ENCODE peak calls at places on chromosomes 5 and 9, in nine cellular contexts. One of them, this sample, is unnamed. For H3K27me3, the result is how much of the 10 kb centered on the place peaks cover.

GRCh38 chr9:89410709-89411111 is 87.2 kb downstream of the SEMA4D start:
- DNase-seq in brain microvascular endothelial cell: no peak
- DNase-seq in CD8-positive, alpha-beta memory T cell: no peak
- DNase-seq in sigmoid colon: no peak
- DNase-seq in aorta: no peak
- DNase-seq in bronchial epithelial cell: no peak
- DNase-seq in CD4-positive, alpha-beta T cell: no peak
- DNase-seq in lung: no peak
- DNase-seq in CD4-positive, alpha-beta memory T cell: peak
- DNase-seq in this sample: no peak

GRCh38 chr9:70533492-70533891 is 119.0 kb upstream of the KLF9 start:
- DNase-seq in brain microvascular endothelial cell: no peak
- DNase-seq in CD8-positive, alpha-beta memory T cell: no peak
- DNase-seq in sigmoid colon: no peak
- DNase-seq in aorta: no peak
- DNase-seq in bronchial epithelial cell: no peak
- DNase-seq in CD4-positive, alpha-beta T cell: no peak
- DNase-seq in lung: no peak
- DNase-seq in CD4-positive, alpha-beta memory T cell: no peak
- DNase-seq in this sample: peak

GRCh38 chr9:95433096-95433852 is 83.5 kb downstream of the PTCH1 start:
- DNase-seq in brain microvascular endothelial cell: no peak
- DNase-seq in CD8-positive, alpha-beta memory T cell: no peak
- DNase-seq in sigmoid colon: no peak
- DNase-seq in aorta: no peak
- DNase-seq in bronchial epithelial cell: no peak
- DNase-seq in CD4-positive, alpha-beta T cell: no peak
- DNase-seq in lung: no peak
- DNase-seq in CD4-positive, alpha-beta memory T cell: no peak
- DNase-seq in this sample: no peak

GRCh38 chr9:17775646-17776045 is 196.8 kb downstream of the SH3GL2 start:
- DNase-seq in brain microvascular endothelial cell: no peak
- DNase-seq in CD8-positive, alpha-beta memory T cell: no peak
- DNase-seq in sigmoid colon: no peak
- DNase-seq in aorta: no peak
- DNase-seq in bronchial epithelial cell: no peak
- DNase-seq in CD4-positive, alpha-beta T cell: no peak
- DNase-seq in lung: no peak
- DNase-seq in CD4-positive, alpha-beta memory T cell: no peak
- DNase-seq in this sample: no peak

GRCh38 chr5:57495285-57495684 is 12.7 kb upstream of the ACTBL2 start:
- DNase-seq in brain microvascular endothelial cell: no peak
- DNase-seq in CD8-positive, alpha-beta memory T cell: no peak
- DNase-seq in sigmoid colon: no peak
- DNase-seq in aorta: no peak
- DNase-seq in bronchial epithelial cell: no peak
- DNase-seq in CD4-positive, alpha-beta T cell: no peak
- DNase-seq in lung: no peak
- DNase-seq in CD4-positive, alpha-beta memory T cell: peak
- DNase-seq in this sample: peak

GRCh38 chr9:32875242-32875641 is 91.9 kb downstream of the TMEM215 start:
- DNase-seq in brain microvascular endothelial cell: no peak
- DNase-seq in CD8-positive, alpha-beta memory T cell: no peak
- DNase-seq in sigmoid colon: no peak
- DNase-seq in aorta: no peak
- DNase-seq in bronchial epithelial cell: peak
- DNase-seq in CD4-positive, alpha-beta T cell: no peak
- DNase-seq in lung: no peak
- DNase-seq in CD4-positive, alpha-beta memory T cell: no peak
- DNase-seq in this sample: no peak

GRCh38 chr5:147686421-147686820 is 96.1 kb downstream of the JAKMIP2 start:
- DNase-seq in brain microvascular endothelial cell: no peak
- DNase-seq in CD8-positive, alpha-beta memory T cell: no peak
- DNase-seq in sigmoid colon: no peak
- DNase-seq in aorta: no peak
- DNase-seq in bronchial epithelial cell: peak
- DNase-seq in CD4-positive, alpha-beta T cell: no peak
- DNase-seq in lung: no peak
- DNase-seq in CD4-positive, alpha-beta memory T cell: no peak
- DNase-seq in this sample: no peak

GRCh38 chr9:6197330-6197729 is 18.3 kb upstream of the IL33 start:
- DNase-seq in brain microvascular endothelial cell: peak
- DNase-seq in CD8-positive, alpha-beta memory T cell: no peak
- DNase-seq in sigmoid colon: no peak
- DNase-seq in aorta: no peak
- DNase-seq in bronchial epithelial cell: peak
- DNase-seq in CD4-positive, alpha-beta T cell: no peak
- DNase-seq in lung: no peak
- DNase-seq in CD4-positive, alpha-beta memory T cell: no peak
- DNase-seq in this sample: peak

GRCh38 chr5:176446884-176447537 is 1.2 kb upstream of the FAF2 start:
- DNase-seq in brain microvascular endothelial cell: no peak
- DNase-seq in CD8-positive, alpha-beta memory T cell: no peak
- DNase-seq in sigmoid colon: peak
- DNase-seq in aorta: peak
- DNase-seq in bronchial epithelial cell: no peak
- DNase-seq in CD4-positive, alpha-beta T cell: no peak
- DNase-seq in lung: no peak
- DNase-seq in CD4-positive, alpha-beta memory T cell: peak
- DNase-seq in this sample: peak

GRCh38 chr5:76867827-76868693 is 18.2 kb downstream of the S100Z start:
- DNase-seq in brain microvascular endothelial cell: peak
- DNase-seq in CD8-positive, alpha-beta memory T cell: peak
- DNase-seq in sigmoid colon: no peak
- DNase-seq in aorta: peak
- DNase-seq in bronchial epithelial cell: peak
- DNase-seq in CD4-positive, alpha-beta T cell: peak
- DNase-seq in lung: peak
- DNase-seq in CD4-positive, alpha-beta memory T cell: peak
- DNase-seq in this sample: peak

GRCh38 chr9:84154320-84154719 is 173.7 kb downstream of the RMI1 start:
- DNase-seq in brain microvascular endothelial cell: no peak
- DNase-seq in CD8-positive, alpha-beta memory T cell: no peak
- DNase-seq in sigmoid colon: no peak
- DNase-seq in aorta: no peak
- DNase-seq in bronchial epithelial cell: peak
- DNase-seq in CD4-positive, alpha-beta T cell: no peak
- DNase-seq in lung: no peak
- DNase-seq in CD4-positive, alpha-beta memory T cell: no peak
- DNase-seq in this sample: no peak

GRCh38 chr5:127133071-127133470 is 59.8 kb upstream of the C5orf63 start:
- DNase-seq in brain microvascular endothelial cell: no peak
- DNase-seq in CD8-positive, alpha-beta memory T cell: no peak
- DNase-seq in sigmoid colon: no peak
- DNase-seq in aorta: no peak
- DNase-seq in bronchial epithelial cell: no peak
- DNase-seq in CD4-positive, alpha-beta T cell: no peak
- DNase-seq in lung: no peak
- DNase-seq in CD4-positive, alpha-beta memory T cell: no peak
- DNase-seq in this sample: peak

GRCh38 chr9:136086951-136087740 is 7.9 kb downstream of the NACC2 start:
- DNase-seq in brain microvascular endothelial cell: no peak
- DNase-seq in CD8-positive, alpha-beta memory T cell: no peak
- DNase-seq in sigmoid colon: peak
- DNase-seq in aorta: peak
- DNase-seq in bronchial epithelial cell: no peak
- DNase-seq in CD4-positive, alpha-beta T cell: no peak
- DNase-seq in lung: no peak
- DNase-seq in CD4-positive, alpha-beta memory T cell: no peak
- DNase-seq in this sample: no peak

GRCh38 chr9:124010665-124011321 is 775 bp upstream of the LHX2 start:
- DNase-seq in brain microvascular endothelial cell: no peak
- DNase-seq in CD8-positive, alpha-beta memory T cell: no peak
- DNase-seq in sigmoid colon: no peak
- DNase-seq in aorta: no peak
- DNase-seq in bronchial epithelial cell: no peak
- DNase-seq in CD4-positive, alpha-beta T cell: no peak
- DNase-seq in lung: no peak
- DNase-seq in CD4-positive, alpha-beta memory T cell: no peak
- DNase-seq in this sample: no peak

GRCh38 chr9:38622083-38622674 is 1.8 kb upstream of the ANKRD18A start:
- DNase-seq in brain microvascular endothelial cell: no peak
- DNase-seq in CD8-positive, alpha-beta memory T cell: no peak
- DNase-seq in sigmoid colon: no peak
- DNase-seq in aorta: no peak
- DNase-seq in bronchial epithelial cell: no peak
- DNase-seq in CD4-positive, alpha-beta T cell: no peak
- DNase-seq in lung: no peak
- DNase-seq in CD4-positive, alpha-beta memory T cell: peak
- DNase-seq in this sample: no peak

GRCh38 chr5:139388198-139388821 is 1.4 kb downstream of the MZB1 start:
- DNase-seq in brain microvascular endothelial cell: no peak
- DNase-seq in CD8-positive, alpha-beta memory T cell: no peak
- DNase-seq in sigmoid colon: no peak
- DNase-seq in aorta: no peak
- DNase-seq in bronchial epithelial cell: no peak
- DNase-seq in CD4-positive, alpha-beta T cell: no peak
- DNase-seq in lung: no peak
- DNase-seq in CD4-positive, alpha-beta memory T cell: no peak
- DNase-seq in this sample: peak

GRCh38 chr9:89956331-89956730 is 351.5 kb downstream of the GADD45G start:
- DNase-seq in brain microvascular endothelial cell: no peak
- DNase-seq in CD8-positive, alpha-beta memory T cell: no peak
- DNase-seq in sigmoid colon: no peak
- DNase-seq in aorta: no peak
- DNase-seq in bronchial epithelial cell: no peak
- DNase-seq in CD4-positive, alpha-beta T cell: no peak
- DNase-seq in lung: no peak
- DNase-seq in CD4-positive, alpha-beta memory T cell: no peak
- DNase-seq in this sample: no peak

GRCh38 chr5:50440651-50441478 is at the start of gene EMB:
- DNase-seq in brain microvascular endothelial cell: no peak
- DNase-seq in CD8-positive, alpha-beta memory T cell: peak
- DNase-seq in sigmoid colon: peak
- DNase-seq in aorta: peak
- DNase-seq in bronchial epithelial cell: peak
- DNase-seq in CD4-positive, alpha-beta T cell: peak
- DNase-seq in lung: peak
- DNase-seq in CD4-positive, alpha-beta memory T cell: peak
- DNase-seq in this sample: no peak

GRCh38 chr5:56329652-56330051 is 96.5 kb upstream of the ANKRD55 start:
- DNase-seq in brain microvascular endothelial cell: no peak
- DNase-seq in CD8-positive, alpha-beta memory T cell: no peak
- DNase-seq in sigmoid colon: no peak
- DNase-seq in aorta: no peak
- DNase-seq in bronchial epithelial cell: peak
- DNase-seq in CD4-positive, alpha-beta T cell: no peak
- DNase-seq in lung: no peak
- DNase-seq in CD4-positive, alpha-beta memory T cell: no peak
- DNase-seq in this sample: no peak

GRCh38 chr9:99576002-99576401 is 245.7 kb upstream of the NR4A3 start:
- DNase-seq in brain microvascular endothelial cell: no peak
- DNase-seq in CD8-positive, alpha-beta memory T cell: no peak
- DNase-seq in sigmoid colon: no peak
- DNase-seq in aorta: no peak
- DNase-seq in bronchial epithelial cell: no peak
- DNase-seq in CD4-positive, alpha-beta T cell: no peak
- DNase-seq in lung: no peak
- DNase-seq in CD4-positive, alpha-beta memory T cell: no peak
- DNase-seq in this sample: no peak

GRCh38 chr5:36575367-36575781 is 31.0 kb upstream of the SLC1A3 start:
- DNase-seq in brain microvascular endothelial cell: peak
- DNase-seq in CD8-positive, alpha-beta memory T cell: no peak
- DNase-seq in sigmoid colon: no peak
- DNase-seq in aorta: no peak
- DNase-seq in bronchial epithelial cell: peak
- DNase-seq in CD4-positive, alpha-beta T cell: no peak
- DNase-seq in lung: no peak
- DNase-seq in CD4-positive, alpha-beta memory T cell: no peak
- DNase-seq in this sample: peak

GRCh38 chr5:56078675-56079500 is 84.1 kb upstream of the IL6ST start:
- DNase-seq in brain microvascular endothelial cell: no peak
- DNase-seq in CD8-positive, alpha-beta memory T cell: no peak
- DNase-seq in sigmoid colon: peak
- DNase-seq in aorta: peak
- DNase-seq in bronchial epithelial cell: peak
- DNase-seq in CD4-positive, alpha-beta T cell: no peak
- DNase-seq in lung: no peak
- DNase-seq in CD4-positive, alpha-beta memory T cell: no peak
- DNase-seq in this sample: no peak

GRCh38 chr9:132795511-132796303 is 82.4 kb downstream of the AK8 start:
- DNase-seq in brain microvascular endothelial cell: no peak
- DNase-seq in CD8-positive, alpha-beta memory T cell: no peak
- DNase-seq in sigmoid colon: no peak
- DNase-seq in aorta: no peak
- DNase-seq in bronchial epithelial cell: no peak
- DNase-seq in CD4-positive, alpha-beta T cell: no peak
- DNase-seq in lung: no peak
- DNase-seq in CD4-positive, alpha-beta memory T cell: no peak
- DNase-seq in this sample: no peak
- H3K27me3 ChIP-seq in brain microvascular endothelial cell: under half
- H3K27me3 ChIP-seq in CD8-positive, alpha-beta memory T cell: under half
- H3K27me3 ChIP-seq in sigmoid colon: under half
- H3K27me3 ChIP-seq in aorta: under half
- H3K27me3 ChIP-seq in bronchial epithelial cell: under half
- H3K27me3 ChIP-seq in CD4-positive, alpha-beta T cell: under half
- H3K27me3 ChIP-seq in lung: under half
- H3K27me3 ChIP-seq in CD4-positive, alpha-beta memory T cell: under half
- H3K27me3 ChIP-seq in this sample: under half

GRCh38 chr5:93607367-93608258 is 24.6 kb downstream of the NR2F1 start:
- DNase-seq in brain microvascular endothelial cell: peak
- DNase-seq in CD8-positive, alpha-beta memory T cell: no peak
- DNase-seq in sigmoid colon: no peak
- DNase-seq in aorta: no peak
- DNase-seq in bronchial epithelial cell: peak
- DNase-seq in CD4-positive, alpha-beta T cell: no peak
- DNase-seq in lung: no peak
- DNase-seq in CD4-positive, alpha-beta memory T cell: peak
- DNase-seq in this sample: peak
- H3K27me3 ChIP-seq in brain microvascular endothelial cell: under half
- H3K27me3 ChIP-seq in CD8-positive, alpha-beta memory T cell: half or more
- H3K27me3 ChIP-seq in sigmoid colon: half or more
- H3K27me3 ChIP-seq in aorta: under half
- H3K27me3 ChIP-seq in bronchial epithelial cell: under half
- H3K27me3 ChIP-seq in CD4-positive, alpha-beta T cell: half or more
- H3K27me3 ChIP-seq in lung: under half
- H3K27me3 ChIP-seq in CD4-positive, alpha-beta memory T cell: half or more
- H3K27me3 ChIP-seq in this sample: half or more

GRCh38 chr5:107023732-107024131 is 647.0 kb downstream of the EFNA5 start:
- DNase-seq in brain microvascular endothelial cell: no peak
- DNase-seq in CD8-positive, alpha-beta memory T cell: no peak
- DNase-seq in sigmoid colon: no peak
- DNase-seq in aorta: no peak
- DNase-seq in bronchial epithelial cell: peak
- DNase-seq in CD4-positive, alpha-beta T cell: no peak
- DNase-seq in lung: no peak
- DNase-seq in CD4-positive, alpha-beta memory T cell: no peak
- DNase-seq in this sample: peak
- H3K27me3 ChIP-seq in brain microvascular endothelial cell: under half
- H3K27me3 ChIP-seq in CD8-positive, alpha-beta memory T cell: under half
- H3K27me3 ChIP-seq in sigmoid colon: under half
- H3K27me3 ChIP-seq in aorta: under half
- H3K27me3 ChIP-seq in bronchial epithelial cell: under half
- H3K27me3 ChIP-seq in CD4-positive, alpha-beta T cell: under half
- H3K27me3 ChIP-seq in lung: under half
- H3K27me3 ChIP-seq in CD4-positive, alpha-beta memory T cell: under half
- H3K27me3 ChIP-seq in this sample: under half

DNA sequence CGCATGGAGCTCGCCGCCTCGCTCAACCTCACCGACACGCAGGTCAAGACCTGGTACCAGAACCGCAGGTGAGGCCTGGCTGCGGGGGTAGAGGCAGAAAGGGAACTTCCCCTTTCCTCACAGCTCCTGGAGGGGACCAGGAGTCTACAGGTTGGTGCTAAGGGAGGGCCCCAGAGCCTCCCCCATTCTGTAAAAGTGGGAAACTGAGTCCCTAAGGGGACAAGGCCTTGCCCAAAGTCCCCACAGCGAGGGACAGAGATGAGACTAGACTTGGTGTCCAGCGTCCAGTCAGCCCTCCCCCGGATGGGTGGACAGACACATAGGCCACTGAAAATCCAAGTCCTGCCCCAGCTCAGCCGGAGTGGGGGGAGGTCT is 5.1 kb downstream of the BARHL1 start:
- DNase-seq in brain microvascular endothelial cell: no peak
- DNase-seq in CD8-positive, alpha-beta memory T cell: no peak
- DNase-seq in sigmoid colon: no peak
- DNase-seq in aorta: no peak
- DNase-seq in bronchial epithelial cell: no peak
- DNase-seq in CD4-positive, alpha-beta T cell: no peak
- DNase-seq in lung: no peak
- DNase-seq in CD4-positive, alpha-beta memory T cell: no peak
- DNase-seq in this sample: no peak
- H3K27me3 ChIP-seq in brain microvascular endothelial cell: half or more
- H3K27me3 ChIP-seq in CD8-positive, alpha-beta memory T cell: half or more
- H3K27me3 ChIP-seq in sigmoid colon: half or more
- H3K27me3 ChIP-seq in aorta: under half
- H3K27me3 ChIP-seq in bronchial epithelial cell: half or more
- H3K27me3 ChIP-seq in CD4-positive, alpha-beta T cell: half or more
- H3K27me3 ChIP-seq in lung: under half
- H3K27me3 ChIP-seq in CD4-positive, alpha-beta memory T cell: half or more
- H3K27me3 ChIP-seq in this sample: half or more

This sample was measured in endothelial cell of umbilical vein.